ENCODE peak calls at places on chromosomes 6 and 20, in seven cellular contexts. One of them, this sample, is unnamed.
A peak's percentile ranks its signal among the peaks of the same experiment; 100 is the strongest.

GRCh38 chr6:106063448-106063850 is 22.7 kb upstream of the PRDM1 start:
- DNase-seq in ascending aorta: no peak
- DNase-seq in head of caudate nucleus: no peak
- DNase-seq in HTR-8/SVneo: no peak
- DNase-seq in HFFc6: peak; percentile 60
- DNase-seq in anterior cingulate cortex: no peak
- DNase-seq in T-helper 2 cell: no peak
- DNase-seq in this sample: no peak

GRCh38 chr20:44727039-44727438 is 11.9 kb downstream of the CCN5 start:
- DNase-seq in head of caudate nucleus: no peak
- DNase-seq in anterior cingulate cortex: no peak
- DNase-seq in ascending aorta: no peak
- DNase-seq in HTR-8/SVneo: no peak
- DNase-seq in HFFc6: no peak
- DNase-seq in T-helper 2 cell: no peak
- DNase-seq in this sample: no peak

GRCh38 chr20:60579941-60580515 is 621.8 kb downstream of the CDH26 start:
- DNase-seq in T-helper 2 cell: no peak
- DNase-seq in HFFc6: no peak
- DNase-seq in ascending aorta: no peak
- DNase-seq in HTR-8/SVneo: no peak
- DNase-seq in anterior cingulate cortex: no peak
- DNase-seq in head of caudate nucleus: no peak
- DNase-seq in this sample: no peak

GRCh38 chr20:57659789-57660509 is 39.7 kb upstream of the ZBP1 start:
- DNase-seq in ascending aorta: peak; percentile 55
- DNase-seq in T-helper 2 cell: no peak
- DNase-seq in HTR-8/SVneo: no peak
- DNase-seq in anterior cingulate cortex: no peak
- DNase-seq in HFFc6: no peak
- DNase-seq in head of caudate nucleus: peak; percentile 5
- DNase-seq in this sample: no peak

GRCh38 chr6:39488255-39488881 is 165.9 kb upstream of the KCNK16 start:
- DNase-seq in anterior cingulate cortex: no peak
- DNase-seq in HFFc6: no peak
- DNase-seq in T-helper 2 cell: no peak
- DNase-seq in ascending aorta: no peak
- DNase-seq in head of caudate nucleus: no peak
- DNase-seq in HTR-8/SVneo: no peak
- DNase-seq in this sample: no peak

GRCh38 chr6:33040157-33040556 is 30.8 kb upstream of the HLA-DOA start:
- DNase-seq in head of caudate nucleus: no peak
- DNase-seq in anterior cingulate cortex: no peak
- DNase-seq in T-helper 2 cell: no peak
- DNase-seq in HFFc6: no peak
- DNase-seq in ascending aorta: no peak
- DNase-seq in HTR-8/SVneo: no peak
- DNase-seq in this sample: no peak

GRCh38 chr20:35617397-35618031 is 1.9 kb downstream of the SPAG4 start:
- DNase-seq in anterior cingulate cortex: no peak
- DNase-seq in head of caudate nucleus: no peak
- DNase-seq in HTR-8/SVneo: peak; percentile 53
- DNase-seq in HFFc6: peak; percentile 39
- DNase-seq in ascending aorta: peak; percentile 81
- DNase-seq in T-helper 2 cell: no peak
- DNase-seq in this sample: peak; percentile 31

GRCh38 chr6:109713097-109713496 is 22.0 kb downstream of the FIG4 start:
- DNase-seq in HFFc6: no peak
- DNase-seq in anterior cingulate cortex: no peak
- DNase-seq in HTR-8/SVneo: no peak
- DNase-seq in ascending aorta: no peak
- DNase-seq in head of caudate nucleus: no peak
- DNase-seq in T-helper 2 cell: no peak
- DNase-seq in this sample: no peak

GRCh38 chr6:157096522-157096921 is 226.8 kb downstream of the TMEM242 start:
- DNase-seq in HTR-8/SVneo: no peak
- DNase-seq in anterior cingulate cortex: no peak
- DNase-seq in head of caudate nucleus: no peak
- DNase-seq in T-helper 2 cell: no peak
- DNase-seq in ascending aorta: no peak
- DNase-seq in HFFc6: no peak
- DNase-seq in this sample: peak; percentile 26

GRCh38 chr6:21331221-21331620 is 262.3 kb upstream of the SOX4 start:
- DNase-seq in T-helper 2 cell: no peak
- DNase-seq in ascending aorta: no peak
- DNase-seq in anterior cingulate cortex: no peak
- DNase-seq in head of caudate nucleus: no peak
- DNase-seq in HTR-8/SVneo: no peak
- DNase-seq in HFFc6: no peak
- DNase-seq in this sample: peak; percentile 10

GRCh38 chr20:47382746-47383145 is 26.2 kb upstream of the ZMYND8 start:
- DNase-seq in T-helper 2 cell: no peak
- DNase-seq in head of caudate nucleus: no peak
- DNase-seq in anterior cingulate cortex: no peak
- DNase-seq in ascending aorta: no peak
- DNase-seq in HTR-8/SVneo: no peak
- DNase-seq in HFFc6: no peak
- DNase-seq in this sample: no peak

GRCh38 chr20:11851646-11852045 is 66.0 kb upstream of the BTBD3 start:
- DNase-seq in anterior cingulate cortex: no peak
- DNase-seq in HFFc6: no peak
- DNase-seq in ascending aorta: no peak
- DNase-seq in HTR-8/SVneo: no peak
- DNase-seq in T-helper 2 cell: no peak
- DNase-seq in head of caudate nucleus: no peak
- DNase-seq in this sample: no peak

GRCh38 chr6:42314571-42314950 is 96.9 kb upstream of the MRPS10 start:
- DNase-seq in anterior cingulate cortex: no peak
- DNase-seq in ascending aorta: no peak
- DNase-seq in HFFc6: no peak
- DNase-seq in head of caudate nucleus: no peak
- DNase-seq in T-helper 2 cell: no peak
- DNase-seq in HTR-8/SVneo: no peak
- DNase-seq in this sample: no peak

GRCh38 chr6:40398810-40399477 is 188.2 kb downstream of the LRFN2 start:
- DNase-seq in HFFc6: no peak
- DNase-seq in ascending aorta: no peak
- DNase-seq in T-helper 2 cell: no peak
- DNase-seq in head of caudate nucleus: no peak
- DNase-seq in HTR-8/SVneo: no peak
- DNase-seq in anterior cingulate cortex: no peak
- DNase-seq in this sample: no peak

GRCh38 chr20:44017905-44018683 is 103.4 kb downstream of the TOX2 start:
- DNase-seq in HTR-8/SVneo: peak; percentile 91
- DNase-seq in HFFc6: peak; percentile 90
- DNase-seq in T-helper 2 cell: no peak
- DNase-seq in head of caudate nucleus: peak; percentile 42
- DNase-seq in ascending aorta: peak; percentile 83
- DNase-seq in anterior cingulate cortex: no peak
- DNase-seq in this sample: no peak

GRCh38 chr6:125066140-125066539 is 87.4 kb upstream of the TPD52L1 start:
- DNase-seq in HTR-8/SVneo: no peak
- DNase-seq in head of caudate nucleus: no peak
- DNase-seq in anterior cingulate cortex: no peak
- DNase-seq in T-helper 2 cell: no peak
- DNase-seq in HFFc6: no peak
- DNase-seq in ascending aorta: no peak
- DNase-seq in this sample: no peak

GRCh38 chr6:137866200-137866913 is 702 bp upstream of the TNFAIP3 start:
- DNase-seq in T-helper 2 cell: no peak
- DNase-seq in head of caudate nucleus: no peak
- DNase-seq in anterior cingulate cortex: no peak
- DNase-seq in HTR-8/SVneo: no peak
- DNase-seq in ascending aorta: peak; percentile 85
- DNase-seq in HFFc6: no peak
- DNase-seq in this sample: no peak

This sample was measured in substantia nigra.